ENCODE peak calls at places on chromosomes 16 and 17, in nine cellular contexts. V is lung, M is right lobe of liver, X is A549, I is left ventricle myocardium inferior, J is tibial artery, E is thyroid gland, K is ovary, W is body of pancreas. G is an unnamed sample.

GRCh38 chr17:40596261-40596919 is 31.1 kb upstream of the CCR7 start:
- DNase-seq in J (no peak), E (peak; percentile 43), W (no peak), I (no peak), M (no peak), V (no peak), K (no peak), X (peak; percentile 86), G (no peak)

GRCh38 chr16:1063728-1064127 is 8.8 kb upstream of the SSTR5 start:
- DNase-seq in W (no peak), K (no peak), J (no peak), X (no peak), M (no peak), I (no peak), V (no peak), E (no peak), G (no peak)

GRCh38 chr17:76134911-76135809 is 5.9 kb downstream of the FOXJ1 start:
- DNase-seq in V (no peak), M (no peak), X (no peak), K (no peak), E (no peak), J (no peak), W (no peak), I (no peak), G (no peak)

GRCh38 chr17:61326330-61326729 is 73.3 kb upstream of the TBX2 start:
- DNase-seq in X (no peak), J (no peak), M (no peak), W (no peak), I (no peak), K (no peak), V (no peak), E (no peak), G (no peak)

GRCh38 chr17:310111-311010 is 42.2 kb downstream of the RPH3AL start:
- DNase-seq in J (no peak), X (no peak), M (peak; percentile 11), V (no peak), K (no peak), E (no peak), I (no peak), W (no peak), G (peak; percentile 35)

GRCh38 chr16:85330694-85331188 is 218.5 kb upstream of the CIBAR2 start:
- DNase-seq in J (no peak), E (no peak), W (peak; percentile 70), M (no peak), V (no peak), K (no peak), X (peak; percentile 85), I (no peak), G (no peak)

GRCh38 chr17:81401727-81402529 is 6.7 kb downstream of the BAHCC1 start:
- DNase-seq in E (no peak), V (no peak), J (peak; percentile 79), I (peak; percentile 61), W (peak; percentile 40), X (peak; percentile 69), K (no peak), M (no peak), G (no peak)

GRCh38 chr16:69941251-69942098 is 9.7 kb upstream of the CLEC18A start:
- DNase-seq in J (peak; percentile 90), X (no peak), V (peak; percentile 40), I (no peak), K (no peak), W (no peak), E (no peak), M (peak; percentile 67), G (no peak)

GRCh38 chr17:83155128-83156081 is 76.0 kb downstream of the METRNL start:
- DNase-seq in V (peak; percentile 29), I (no peak), K (no peak), W (peak; percentile 55), E (no peak), X (no peak), J (peak; percentile 76), M (no peak), G (no peak)

GRCh38 chr17:73064084-73064938 is 28.2 kb downstream of the SLC39A11 start:
- DNase-seq in W (peak; percentile 23), E (peak; percentile 80), V (no peak), X (no peak), M (no peak), K (no peak), J (peak; percentile 82), I (no peak), G (no peak)

GRCh38 chr17:60159479-60159866 is 9.7 kb downstream of the CA4 start:
- DNase-seq in V (no peak), W (no peak), M (no peak), J (peak; percentile 37), I (no peak), K (no peak), X (no peak), E (no peak), G (no peak)

GRCh38 chr16:4376126-4376819 is 4.6 kb downstream of the VASN start:
- DNase-seq in X (no peak), W (peak; percentile 90), E (peak; percentile 97), K (peak; percentile 95), J (peak; percentile 98), I (peak; percentile 91), M (peak; percentile 92), V (peak; percentile 86), G (peak; percentile 76)

GRCh38 chr16:4379001-4379688 is 7.5 kb downstream of the VASN start:
- DNase-seq in K (no peak), M (no peak), X (no peak), I (no peak), J (no peak), V (no peak), E (peak; percentile 40), W (no peak), G (no peak)

GRCh38 chr16:4376820-4377572 is 5.3 kb downstream of the VASN start:
- DNase-seq in J (peak; percentile 82), I (no peak), X (no peak), K (no peak), E (no peak), M (no peak), V (no peak), W (no peak), G (no peak)

GRCh38 chr16:4378202-4378666 is 6.6 kb downstream of the VASN start:
- DNase-seq in J (peak; percentile 88), K (no peak), M (no peak), V (no peak), I (peak; percentile 54), E (no peak), X (no peak), W (no peak), G (no peak)

GRCh38 chr16:4377573-4378146 is 6.0 kb downstream of the VASN start:
- DNase-seq in J (peak; percentile 77), X (no peak), V (no peak), W (peak; percentile 45), M (no peak), I (no peak), K (no peak), E (peak; percentile 52), G (no peak)
- TF ChIP-seq CTCF in J (no peak), X (no peak), V (no peak), W (no peak), M (no peak), I (no peak), K (no peak), E (no peak), G (no peak)

GRCh38 chr17:45790296-45790922 is 6.3 kb downstream of the CRHR1 start:
- DNase-seq in M (no peak), X (no peak), W (peak; percentile 10), V (no peak), I (no peak), E (peak; percentile 45), K (no peak), J (no peak), G (no peak)
- H3K4me1 ChIP-seq in M (no peaks in the 10 kb centered on the region), X (no peaks in the 10 kb centered on the region), W (peaks cover 26% of the 10 kb centered on the region), V (no peaks in the 10 kb centered on the region), I (peaks cover 2% of the 10 kb centered on the region), E (peaks cover 10% of the 10 kb centered on the region), K (no peaks in the 10 kb centered on the region), J (peaks cover 9% of the 10 kb centered on the region), G (peaks cover under 1% of the 10 kb centered on the region)

DNA sequence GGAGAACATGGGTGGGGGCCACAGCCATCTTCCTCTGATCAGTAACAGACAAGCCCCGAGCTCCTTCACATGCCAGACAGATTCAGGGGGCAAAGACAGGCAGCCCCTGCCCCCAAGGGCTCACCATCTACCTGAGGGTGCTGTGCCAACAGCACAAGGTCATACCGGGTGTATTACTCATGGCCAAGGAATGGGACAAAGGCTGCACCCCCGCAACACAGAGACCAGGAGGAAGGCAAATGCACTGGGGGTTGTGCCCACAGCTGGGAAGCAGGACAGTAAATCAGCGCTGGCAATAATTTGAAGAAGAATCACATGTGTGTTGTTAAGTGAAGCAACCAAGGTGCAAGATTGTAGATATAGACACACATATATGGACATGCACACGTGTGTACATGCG is 137.1 kb downstream of the C16orf95 start:
- DNase-seq in J (no peak), I (no peak), V (no peak), W (no peak), E (no peak), M (no peak), K (no peak), X (no peak), G (no peak)
- TF ChIP-seq CTCF in J (no peak), I (no peak), V (no peak), W (no peak), E (no peak), M (no peak), K (no peak), X (no peak), G (no peak)

GRCh38 chr17:17060930-17061329 is 18.7 kb downstream of the MPRIP start:
- DNase-seq in X (no peak), J (peak; percentile 65), V (no peak), E (no peak), W (no peak), I (no peak), M (no peak), K (no peak), G (no peak)

GRCh38 chr17:17060001-17060929 is 18.0 kb downstream of the MPRIP start:
- DNase-seq in J (peak; percentile 55), K (no peak), E (no peak), M (no peak), I (no peak), V (no peak), W (no peak), X (no peak), G (peak; percentile 17)

GRCh38 chr17:17061516-17061915 is 19.3 kb downstream of the MPRIP start:
- DNase-seq in K (no peak), M (no peak), V (no peak), I (no peak), J (peak; percentile 54), X (no peak), E (no peak), W (no peak), G (peak; percentile 10)

GRCh38 chr17:17058304-17058703 is 16.0 kb downstream of the MPRIP start:
- DNase-seq in M (no peak), I (no peak), X (no peak), J (peak; percentile 62), W (no peak), E (no peak), V (no peak), K (no peak), G (no peak)

DNA sequence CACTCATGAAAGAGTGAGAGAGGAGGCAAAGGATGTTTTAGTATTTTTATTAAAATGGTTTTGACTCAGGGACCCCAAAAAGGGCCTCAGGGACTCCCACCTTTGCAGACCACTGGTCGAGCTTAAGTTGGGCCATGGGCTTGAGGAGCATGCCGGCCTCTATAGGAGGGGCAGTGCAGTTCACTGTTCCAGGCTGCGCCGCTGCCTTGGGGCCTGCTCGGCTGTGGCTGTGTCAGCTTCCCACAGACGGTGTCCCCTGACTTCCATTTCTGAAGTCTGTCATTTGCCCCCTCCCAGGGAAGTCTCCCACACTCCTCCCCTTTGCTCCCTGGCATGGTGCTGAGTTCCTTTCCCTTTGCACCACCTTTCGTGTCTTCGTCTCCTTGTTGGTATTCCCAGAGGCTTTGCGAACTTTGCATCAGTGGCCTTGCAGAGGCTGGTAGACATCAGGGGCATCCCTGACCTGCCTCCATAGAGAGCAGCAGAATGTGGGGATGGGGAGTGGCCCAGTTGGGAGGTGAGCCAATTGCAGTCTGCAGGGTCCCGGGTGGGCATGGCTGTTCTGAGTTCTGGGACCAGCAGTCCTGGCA is 17.1 kb downstream of the MPRIP start:
- DNase-seq in W (no peak), J (peak; percentile 61), V (no peak), I (no peak), E (no peak), X (no peak), M (no peak), K (no peak), G (no peak)
- H3K4me1 ChIP-seq in W (peaks cover 82% of the 10 kb centered on the region), J (peaks cover 98% of the 10 kb centered on the region), V (peaks cover 35% of the 10 kb centered on the region), I (peaks cover 99% of the 10 kb centered on the region), E (peaks cover 68% of the 10 kb centered on the region), X (peaks cover 99% of the 10 kb centered on the region), M (no peaks in the 10 kb centered on the region), K (peaks cover 33% of the 10 kb centered on the region), G (peaks cover 16% of the 10 kb centered on the region)